ENCODE peak calls at places on chromosomes 5 and 9, in nine cellular contexts. One of them, this sample, is unnamed.

GRCh38 chr9:128005938-128006337 is 25.1 kb upstream of the EEIG1 start:
- DNase-seq in Peyer's patch: no peak
- DNase-seq in astrocyte of the spinal cord: no peak
- DNase-seq in AG10803: no peak
- DNase-seq in heart right ventricle: peak; percentile 47
- DNase-seq in fibroblast of mammary gland: no peak
- DNase-seq in endothelial cell: peak; percentile 67
- DNase-seq in RWPE1: no peak
- DNase-seq in H1: no peak
- DNase-seq in this sample: no peak

GRCh38 chr5:170353011-170353890 is 35.9 kb downstream of the KCNMB1 start:
- DNase-seq in astrocyte of the spinal cord: no peak
- DNase-seq in heart right ventricle: no peak
- DNase-seq in AG10803: no peak
- DNase-seq in RWPE1: no peak
- DNase-seq in fibroblast of mammary gland: no peak
- DNase-seq in Peyer's patch: no peak
- DNase-seq in H1: peak; percentile 56
- DNase-seq in endothelial cell: no peak
- DNase-seq in this sample: no peak

GRCh38 chr5:76489877-76490688 is 87.0 kb downstream of the IQGAP2 start:
- DNase-seq in AG10803: no peak
- DNase-seq in Peyer's patch: no peak
- DNase-seq in RWPE1: no peak
- DNase-seq in endothelial cell: no peak
- DNase-seq in heart right ventricle: no peak
- DNase-seq in fibroblast of mammary gland: no peak
- DNase-seq in H1: no peak
- DNase-seq in astrocyte of the spinal cord: no peak
- DNase-seq in this sample: no peak

GRCh38 chr9:35814841-35815543 is at the start of gene HINT2:
- DNase-seq in fibroblast of mammary gland: peak; percentile 99
- DNase-seq in H1: peak; percentile 96
- DNase-seq in Peyer's patch: peak; percentile 97
- DNase-seq in AG10803: peak; percentile 99
- DNase-seq in endothelial cell: peak; percentile 91
- DNase-seq in RWPE1: peak; percentile 99
- DNase-seq in heart right ventricle: peak; percentile 97
- DNase-seq in astrocyte of the spinal cord: peak; percentile 99
- DNase-seq in this sample: peak; percentile 100

GRCh38 chr5:170333161-170333909 is 35.8 kb upstream of the LCP2 start:
- DNase-seq in endothelial cell: no peak
- DNase-seq in Peyer's patch: no peak
- DNase-seq in astrocyte of the spinal cord: peak; percentile 2
- DNase-seq in heart right ventricle: no peak
- DNase-seq in H1: peak; percentile 67
- DNase-seq in RWPE1: no peak
- DNase-seq in AG10803: no peak
- DNase-seq in fibroblast of mammary gland: peak; percentile 44
- DNase-seq in this sample: no peak

GRCh38 chr5:120207139-120207538 is 257.0 kb upstream of the PRR16 start:
- DNase-seq in heart right ventricle: no peak
- DNase-seq in Peyer's patch: no peak
- DNase-seq in AG10803: peak; percentile 37
- DNase-seq in RWPE1: no peak
- DNase-seq in astrocyte of the spinal cord: peak; percentile 9
- DNase-seq in fibroblast of mammary gland: peak; percentile 50
- DNase-seq in endothelial cell: no peak
- DNase-seq in H1: no peak
- DNase-seq in this sample: no peak

GRCh38 chr5:52727568-52727967 is 60.1 kb upstream of the ITGA1 start:
- DNase-seq in endothelial cell: peak; percentile 16
- DNase-seq in RWPE1: peak; percentile 70
- DNase-seq in Peyer's patch: no peak
- DNase-seq in AG10803: peak; percentile 77
- DNase-seq in fibroblast of mammary gland: peak; percentile 82
- DNase-seq in heart right ventricle: peak; percentile 59
- DNase-seq in H1: no peak
- DNase-seq in astrocyte of the spinal cord: peak; percentile 56
- DNase-seq in this sample: peak; percentile 61

GRCh38 chr5:43141211-43141610 is 20.5 kb downstream of the ZNF131 start:
- DNase-seq in astrocyte of the spinal cord: no peak
- DNase-seq in Peyer's patch: no peak
- DNase-seq in endothelial cell: no peak
- DNase-seq in heart right ventricle: no peak
- DNase-seq in fibroblast of mammary gland: peak; percentile 58
- DNase-seq in AG10803: peak; percentile 3
- DNase-seq in H1: no peak
- DNase-seq in RWPE1: no peak
- DNase-seq in this sample: no peak

GRCh38 chr9:113992276-113992951 is 85.7 kb downstream of the AMBP start:
- DNase-seq in RWPE1: no peak
- DNase-seq in astrocyte of the spinal cord: no peak
- DNase-seq in fibroblast of mammary gland: no peak
- DNase-seq in heart right ventricle: peak; percentile 79
- DNase-seq in AG10803: no peak
- DNase-seq in H1: no peak
- DNase-seq in Peyer's patch: peak; percentile 42
- DNase-seq in endothelial cell: no peak
- DNase-seq in this sample: no peak

GRCh38 chr5:132962429-132962928 is 955 bp downstream of the AFF4 start:
- DNase-seq in astrocyte of the spinal cord: peak; percentile 85
- DNase-seq in H1: no peak
- DNase-seq in fibroblast of mammary gland: peak; percentile 83
- DNase-seq in heart right ventricle: peak; percentile 38
- DNase-seq in AG10803: peak; percentile 64
- DNase-seq in RWPE1: peak; percentile 62
- DNase-seq in endothelial cell: peak; percentile 34
- DNase-seq in Peyer's patch: no peak
- DNase-seq in this sample: peak; percentile 35
- TF ChIP-seq CTCF in astrocyte of the spinal cord: no peak
- TF ChIP-seq CTCF in H1: no peak
- TF ChIP-seq CTCF in fibroblast of mammary gland: no peak
- TF ChIP-seq CTCF in heart right ventricle: no peak
- TF ChIP-seq CTCF in AG10803: no peak
- TF ChIP-seq CTCF in RWPE1: no peak
- TF ChIP-seq CTCF in endothelial cell: no peak
- TF ChIP-seq CTCF in Peyer's patch: no peak
- TF ChIP-seq CTCF in this sample: no peak

DNA sequence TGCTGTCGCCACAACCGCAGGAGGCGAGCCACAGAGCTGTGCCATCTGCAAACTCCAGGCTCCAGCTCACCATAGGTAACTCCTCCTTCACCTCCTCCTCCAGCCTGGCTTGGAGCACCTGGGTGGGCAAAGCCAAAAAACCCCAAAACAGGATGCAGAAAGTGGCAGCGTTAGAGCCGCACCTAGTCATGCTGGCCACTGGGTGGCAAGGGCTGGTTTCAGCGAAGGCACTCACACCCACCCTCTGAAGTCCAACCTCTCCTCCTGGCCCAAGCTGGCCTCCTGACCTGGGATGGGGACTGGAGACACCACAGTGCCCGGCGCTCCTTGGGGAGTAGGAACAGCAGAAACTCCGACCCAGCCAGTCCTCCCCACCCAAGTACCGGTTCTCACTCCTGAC is 28.7 kb upstream of the ZNF354B start:
- DNase-seq in astrocyte of the spinal cord: no peak
- DNase-seq in AG10803: no peak
- DNase-seq in H1: no peak
- DNase-seq in heart right ventricle: no peak
- DNase-seq in RWPE1: no peak
- DNase-seq in fibroblast of mammary gland: no peak
- DNase-seq in Peyer's patch: no peak
- DNase-seq in endothelial cell: no peak
- DNase-seq in this sample: no peak
- TF ChIP-seq CTCF in astrocyte of the spinal cord: no peak
- TF ChIP-seq CTCF in AG10803: no peak
- TF ChIP-seq CTCF in H1: peak; percentile 44
- TF ChIP-seq CTCF in heart right ventricle: no peak
- TF ChIP-seq CTCF in RWPE1: no peak
- TF ChIP-seq CTCF in fibroblast of mammary gland: no peak
- TF ChIP-seq CTCF in Peyer's patch: no peak
- TF ChIP-seq CTCF in endothelial cell: no peak
- TF ChIP-seq CTCF in this sample: no peak

GRCh38 chr5:59390074-59390659 is 503.4 kb downstream of the PDE4D start:
- DNase-seq in Peyer's patch: no peak
- DNase-seq in AG10803: peak; percentile 21
- DNase-seq in H1: no peak
- DNase-seq in heart right ventricle: peak; percentile 23
- DNase-seq in RWPE1: no peak
- DNase-seq in astrocyte of the spinal cord: peak; percentile 37
- DNase-seq in fibroblast of mammary gland: peak; percentile 30
- DNase-seq in endothelial cell: peak; percentile 15
- DNase-seq in this sample: peak; percentile 21
- TF ChIP-seq CTCF in Peyer's patch: peak; percentile 71
- TF ChIP-seq CTCF in AG10803: peak; percentile 67
- TF ChIP-seq CTCF in H1: no peak
- TF ChIP-seq CTCF in heart right ventricle: peak; percentile 66
- TF ChIP-seq CTCF in RWPE1: peak; percentile 84
- TF ChIP-seq CTCF in astrocyte of the spinal cord: peak; percentile 52
- TF ChIP-seq CTCF in fibroblast of mammary gland: peak; percentile 59
- TF ChIP-seq CTCF in endothelial cell: peak; percentile 94
- TF ChIP-seq CTCF in this sample: peak; percentile 92

DNA sequence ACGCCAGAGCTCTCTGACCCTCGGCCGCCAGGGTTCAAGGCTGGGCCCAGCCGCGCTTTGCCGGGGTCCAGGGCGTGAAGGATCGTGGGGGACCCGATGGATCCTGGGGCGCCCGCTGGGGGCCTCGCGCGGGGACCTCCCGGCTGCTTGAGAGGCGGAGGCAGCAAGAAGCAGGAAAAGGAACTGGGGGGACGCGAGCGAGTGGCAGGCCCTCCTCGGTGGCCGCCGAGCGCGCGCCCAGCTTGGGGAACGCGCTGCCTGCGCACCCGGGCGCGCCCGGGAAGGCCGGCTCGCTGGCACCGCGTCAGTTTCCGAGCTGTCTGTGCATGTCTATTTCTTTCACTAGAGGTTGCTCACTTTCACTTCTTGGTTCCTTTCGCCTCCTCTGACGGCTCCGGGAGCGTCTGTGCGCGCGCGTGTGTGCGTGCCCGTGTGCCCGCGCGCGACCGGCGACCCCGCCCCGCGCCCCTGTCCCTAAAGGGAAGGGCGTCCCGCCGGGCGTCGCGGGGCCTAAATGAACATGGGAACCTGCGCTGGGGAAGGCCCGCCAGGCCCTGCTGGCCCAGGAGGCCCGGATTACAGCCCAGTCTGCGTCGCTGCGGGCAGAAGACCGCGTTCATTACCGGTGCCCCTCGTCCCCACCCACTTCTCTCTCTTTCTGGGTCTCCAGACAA is 205.5 kb upstream of the IER5L start:
- DNase-seq in fibroblast of mammary gland: peak; percentile 66
- DNase-seq in H1: no peak
- DNase-seq in endothelial cell: peak; percentile 52
- DNase-seq in Peyer's patch: peak; percentile 85
- DNase-seq in AG10803: peak; percentile 72
- DNase-seq in heart right ventricle: peak; percentile 87
- DNase-seq in astrocyte of the spinal cord: peak; percentile 65
- DNase-seq in RWPE1: peak; percentile 92
- DNase-seq in this sample: peak; percentile 53
- TF ChIP-seq CTCF in fibroblast of mammary gland: no peak
- TF ChIP-seq CTCF in H1: no peak
- TF ChIP-seq CTCF in endothelial cell: no peak
- TF ChIP-seq CTCF in Peyer's patch: peak; percentile 39
- TF ChIP-seq CTCF in AG10803: no peak
- TF ChIP-seq CTCF in heart right ventricle: peak; percentile 22
- TF ChIP-seq CTCF in astrocyte of the spinal cord: no peak
- TF ChIP-seq CTCF in RWPE1: no peak
- TF ChIP-seq CTCF in this sample: peak; percentile 28

GRCh38 chr9:101635020-101635419 is 40.3 kb upstream of the PPP3R2 start:
- DNase-seq in astrocyte of the spinal cord: no peak
- DNase-seq in heart right ventricle: no peak
- DNase-seq in RWPE1: no peak
- DNase-seq in endothelial cell: no peak
- DNase-seq in Peyer's patch: no peak
- DNase-seq in H1: no peak
- DNase-seq in AG10803: no peak
- DNase-seq in fibroblast of mammary gland: no peak
- DNase-seq in this sample: no peak
- TF ChIP-seq CTCF in astrocyte of the spinal cord: no peak
- TF ChIP-seq CTCF in heart right ventricle: no peak
- TF ChIP-seq CTCF in RWPE1: no peak
- TF ChIP-seq CTCF in endothelial cell: no peak
- TF ChIP-seq CTCF in Peyer's patch: no peak
- TF ChIP-seq CTCF in H1: no peak
- TF ChIP-seq CTCF in AG10803: no peak
- TF ChIP-seq CTCF in fibroblast of mammary gland: no peak
- TF ChIP-seq CTCF in this sample: no peak

DNA sequence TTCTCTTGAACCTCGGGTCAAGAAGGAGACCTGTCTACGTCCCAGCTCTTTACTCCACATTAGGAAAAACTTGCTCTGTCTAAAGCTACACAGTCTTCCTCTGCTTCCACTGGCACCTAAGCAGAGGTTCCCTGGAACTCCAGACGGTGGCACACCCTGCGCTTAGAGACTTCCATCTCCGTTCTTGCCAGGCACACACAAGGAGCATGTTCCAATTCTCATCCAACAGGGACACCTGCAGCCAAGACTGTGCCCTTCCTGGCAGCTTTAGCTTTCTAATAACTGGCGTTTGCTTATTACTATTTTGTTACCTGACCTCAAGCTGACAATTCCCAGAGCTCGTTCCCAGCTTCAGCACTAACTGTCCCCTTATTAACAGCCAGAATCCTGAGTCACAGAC is 16.0 kb downstream of the CAPSL start:
- DNase-seq in astrocyte of the spinal cord: no peak
- DNase-seq in endothelial cell: no peak
- DNase-seq in fibroblast of mammary gland: no peak
- DNase-seq in H1: no peak
- DNase-seq in Peyer's patch: no peak
- DNase-seq in RWPE1: no peak
- DNase-seq in AG10803: no peak
- DNase-seq in heart right ventricle: no peak
- DNase-seq in this sample: no peak
- TF ChIP-seq CTCF in astrocyte of the spinal cord: no peak
- TF ChIP-seq CTCF in endothelial cell: no peak
- TF ChIP-seq CTCF in fibroblast of mammary gland: no peak
- TF ChIP-seq CTCF in H1: no peak
- TF ChIP-seq CTCF in Peyer's patch: no peak
- TF ChIP-seq CTCF in RWPE1: no peak
- TF ChIP-seq CTCF in AG10803: no peak
- TF ChIP-seq CTCF in heart right ventricle: no peak
- TF ChIP-seq CTCF in this sample: no peak

DNA sequence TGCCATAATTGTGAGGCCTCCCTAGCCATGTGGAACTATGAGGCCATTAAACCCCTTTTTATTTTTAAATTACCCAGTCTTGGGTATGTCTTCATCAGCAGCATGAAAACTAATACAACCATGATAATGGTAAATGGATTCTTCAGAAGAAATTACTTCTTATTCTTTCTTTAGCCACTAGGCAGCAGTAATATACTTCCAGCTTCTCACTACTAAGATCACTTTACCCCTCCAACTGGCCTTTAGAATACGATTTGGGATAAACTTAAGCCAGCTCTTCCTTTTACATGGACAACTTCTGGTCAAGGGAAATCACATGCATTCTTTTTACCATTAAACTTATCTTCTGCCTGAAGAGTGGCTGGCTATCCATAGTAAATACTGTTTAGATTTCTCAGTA is 355.4 kb downstream of the MAN2A1 start:
- DNase-seq in astrocyte of the spinal cord: peak; percentile 19
- DNase-seq in endothelial cell: no peak
- DNase-seq in fibroblast of mammary gland: peak; percentile 51
- DNase-seq in Peyer's patch: no peak
- DNase-seq in AG10803: peak; percentile 46
- DNase-seq in heart right ventricle: no peak
- DNase-seq in RWPE1: no peak
- DNase-seq in H1: no peak
- DNase-seq in this sample: no peak
- TF ChIP-seq CTCF in astrocyte of the spinal cord: no peak
- TF ChIP-seq CTCF in endothelial cell: no peak
- TF ChIP-seq CTCF in fibroblast of mammary gland: peak; percentile 50
- TF ChIP-seq CTCF in Peyer's patch: no peak
- TF ChIP-seq CTCF in AG10803: peak; percentile 53
- TF ChIP-seq CTCF in heart right ventricle: no peak
- TF ChIP-seq CTCF in RWPE1: no peak
- TF ChIP-seq CTCF in H1: no peak
- TF ChIP-seq CTCF in this sample: no peak